ENCODE peak calls at places on chromosomes 4 and X, in six cellular contexts. Y is brain microvascular endothelial cell, I is lung, M is adrenal gland, S is A549, B is lower lobe of right lung. V is an unnamed sample.

GRCh38 chrX:153644356-153645125 is 2.5 kb upstream of the DUSP9 start:
- DNase-seq in Y (no peak), I (no peak), M (no peak), S (no peak), B (no peak), V (no peak)

GRCh38 chrX:153381684-153382532 is 19.2 kb downstream of the PNMA6E start:
- DNase-seq in Y (peak), I (no peak), M (peak), S (peak), B (no peak), V (peak)

GRCh38 chr4:123305746-123306145 is 90.8 kb upstream of the SPRY1 start:
- DNase-seq in Y (no peak), I (no peak), M (no peak), S (no peak), B (no peak), V (no peak)

GRCh38 chr4:7705062-7705461 is 234.6 kb downstream of the AFAP1 start:
- DNase-seq in Y (no peak), I (no peak), M (peak), S (no peak), B (no peak), V (peak)

GRCh38 chr4:88108747-88109122 is 49.7 kb downstream of the ABCG2 start:
- DNase-seq in Y (no peak), I (no peak), M (no peak), S (no peak), B (no peak), V (no peak)

GRCh38 chr4:15402974-15403373 is 24.9 kb upstream of the C1QTNF7 start:
- DNase-seq in Y (no peak), I (no peak), M (no peak), S (no peak), B (no peak), V (no peak)

GRCh38 chr4:52051213-52051614 is at the start of gene SPATA18:
- DNase-seq in Y (no peak), I (no peak), M (peak), S (peak), B (peak), V (peak)

GRCh38 chr4:30862176-30862575 is 142.0 kb downstream of the PCDH7 start:
- DNase-seq in Y (no peak), I (no peak), M (no peak), S (no peak), B (no peak), V (no peak)

GRCh38 chrX:130118396-130118795 is 8.1 kb upstream of the ELF4 start:
- DNase-seq in Y (peak), I (no peak), M (no peak), S (no peak), B (no peak), V (no peak)

GRCh38 chrX:850471-850916 is 219.9 kb downstream of the SHOX start:
- DNase-seq in Y (peak), I (no peak), M (no peak), S (no peak), B (no peak), V (no peak)

GRCh38 chr4:5220028-5220427 is 168.7 kb downstream of the STK32B start:
- DNase-seq in Y (peak), I (no peak), M (no peak), S (no peak), B (no peak), V (no peak)

GRCh38 chr4:6573986-6574746 is 823 bp upstream of the MAN2B2 start:
- DNase-seq in Y (no peak), I (no peak), M (no peak), S (no peak), B (no peak), V (no peak)

GRCh38 chr4:120517966-120518365 is 404.6 kb downstream of the PRDM5 start:
- DNase-seq in Y (peak), I (no peak), M (peak), S (peak), B (no peak), V (peak)

GRCh38 chr4:122898370-122899150 is 23.8 kb downstream of the NUDT6 start:
- DNase-seq in Y (peak), I (no peak), M (no peak), S (peak), B (no peak), V (no peak)

GRCh38 chr4:2371765-2372487 is 46.5 kb downstream of the ZFYVE28 start:
- DNase-seq in Y (no peak), I (no peak), M (no peak), S (no peak), B (peak), V (no peak)

GRCh38 chr4:28444886-28445496 is 1584.3 kb downstream of the STIM2 start:
- DNase-seq in Y (no peak), I (no peak), M (no peak), S (no peak), B (no peak), V (no peak)

GRCh38 chr4:55215087-55215486 is 89.7 kb upstream of the KDR start:
- DNase-seq in Y (no peak), I (no peak), M (no peak), S (no peak), B (no peak), V (no peak)

GRCh38 chr4:142961866-142962265 is 115.8 kb upstream of the INPP4B start:
- DNase-seq in Y (no peak), I (no peak), M (no peak), S (no peak), B (no peak), V (peak)

GRCh38 chr4:13399257-13399656 is 84.9 kb downstream of the RAB28 start:
- DNase-seq in Y (no peak), I (no peak), M (no peak), S (no peak), B (no peak), V (no peak)

GRCh38 chr4:173181769-173182374 is 13.3 kb downstream of the GALNT7 start:
- DNase-seq in Y (peak), I (no peak), M (no peak), S (no peak), B (no peak), V (no peak)

GRCh38 chrX:39815621-39816020 is 282.1 kb downstream of the BCOR start:
- DNase-seq in Y (no peak), I (no peak), M (no peak), S (no peak), B (no peak), V (no peak)

GRCh38 chr4:25089058-25089763 is 58.5 kb upstream of the LGI2 start:
- DNase-seq in Y (no peak), I (no peak), M (no peak), S (no peak), B (no peak), V (no peak)

GRCh38 chrX:130552444-130553073 is 150.8 kb downstream of the RBMX2 start:
- DNase-seq in Y (no peak), I (no peak), M (no peak), S (no peak), B (no peak), V (no peak)

GRCh38 chrX:102930990-102931756 is 5.9 kb upstream of the RAB40AL start:
- DNase-seq in Y (no peak), I (no peak), M (no peak), S (no peak), B (no peak), V (no peak)

GRCh38 chr4:36841583-36842326 is 402.8 kb upstream of the NWD2 start:
- DNase-seq in Y (no peak), I (no peak), M (peak), S (no peak), B (no peak), V (no peak)

GRCh38 chr4:89489338-89489771 is 181.8 kb upstream of the GPRIN3 start:
- DNase-seq in Y (no peak), I (no peak), M (no peak), S (no peak), B (no peak), V (peak)

GRCh38 chr4:136526517-136526916 is 1005.8 kb downstream of the PCDH18 start:
- DNase-seq in Y (peak), I (no peak), M (no peak), S (no peak), B (no peak), V (no peak)

GRCh38 chrX:31228415-31228832 is 156.6 kb upstream of the FTHL17 start:
- DNase-seq in Y (peak), I (peak), M (peak), S (no peak), B (no peak), V (peak)

GRCh38 chrX:113929004-113929403 is 654.9 kb upstream of the HTR2C start:
- DNase-seq in Y (peak), I (peak), M (no peak), S (peak), B (no peak), V (peak)

GRCh38 chr4:25379591-25379990 is 2.5 kb downstream of the ANAPC4 start:
- DNase-seq in Y (no peak), I (no peak), M (no peak), S (no peak), B (no peak), V (no peak)

GRCh38 chr4:156693557-156693956 is 278.0 kb downstream of the PDGFC start:
- DNase-seq in Y (no peak), I (no peak), M (no peak), S (no peak), B (no peak), V (no peak)

DNA sequence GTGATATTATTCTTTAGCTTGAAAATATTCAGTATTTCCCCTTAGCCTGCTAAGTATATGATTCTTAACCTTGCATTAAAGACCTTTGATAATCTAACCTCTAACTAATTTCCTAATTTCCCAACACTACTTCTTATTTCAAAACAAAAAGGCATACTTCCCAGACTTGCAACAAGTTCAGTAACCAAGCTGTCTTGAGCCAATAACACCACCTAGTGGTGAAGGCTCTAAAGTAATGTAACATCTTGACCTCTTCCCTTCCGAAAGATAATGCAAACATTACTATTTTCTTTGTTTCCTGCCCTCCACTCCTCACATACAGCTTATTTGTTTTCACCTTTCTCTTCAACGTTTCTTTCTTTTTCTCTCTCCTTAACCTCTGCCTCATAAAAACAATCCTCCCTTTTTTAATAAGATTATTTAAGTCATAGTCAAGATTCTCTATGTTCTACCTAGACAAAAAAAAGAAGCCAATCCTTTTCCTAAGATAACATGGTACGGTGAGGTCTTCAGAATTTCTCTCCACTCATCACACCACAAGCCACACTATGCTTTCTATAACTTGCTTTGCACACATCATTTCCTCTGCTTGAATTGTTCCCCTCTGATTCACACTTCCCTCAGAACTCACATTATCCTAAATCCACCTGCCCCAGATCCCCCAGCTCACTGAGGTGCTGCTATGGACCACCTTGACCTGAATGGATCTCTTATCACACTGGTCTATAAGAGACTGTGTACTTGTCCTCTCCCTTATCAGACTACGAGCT is 3.5 kb downstream of the FAT1 start:
- DNase-seq in Y (peak), I (no peak), M (no peak), S (no peak), B (no peak), V (peak)
- TF ChIP-seq CTCF in Y (peak), I (no peak), M (no peak), S (peak), B (peak), V (peak)

GRCh38 chr4:165293061-165293460 is 34.4 kb upstream of the MSMO1 start:
- DNase-seq in Y (no peak), I (no peak), M (no peak), S (no peak), B (no peak), V (no peak)

GRCh38 chr4:165297626-165298025 is 29.8 kb upstream of the MSMO1 start:
- DNase-seq in Y (no peak), I (no peak), M (no peak), S (no peak), B (no peak), V (no peak)

GRCh38 chr4:165289429-165289785 is 38.1 kb upstream of the MSMO1 start:
- DNase-seq in Y (no peak), I (no peak), M (no peak), S (no peak), B (no peak), V (no peak)

GRCh38 chr4:165294907-165295306 is 32.6 kb upstream of the MSMO1 start:
- DNase-seq in Y (no peak), I (no peak), M (no peak), S (no peak), B (no peak), V (no peak)

GRCh38 chr4:165293927-165294649 is 33.4 kb upstream of the MSMO1 start:
- DNase-seq in Y (no peak), I (no peak), M (no peak), S (no peak), B (no peak), V (no peak)
- H3K4me3 ChIP-seq in Y (no peak), I (no peak), M (no peak), S (no peak), B (no peak), V (no peak)

DNA sequence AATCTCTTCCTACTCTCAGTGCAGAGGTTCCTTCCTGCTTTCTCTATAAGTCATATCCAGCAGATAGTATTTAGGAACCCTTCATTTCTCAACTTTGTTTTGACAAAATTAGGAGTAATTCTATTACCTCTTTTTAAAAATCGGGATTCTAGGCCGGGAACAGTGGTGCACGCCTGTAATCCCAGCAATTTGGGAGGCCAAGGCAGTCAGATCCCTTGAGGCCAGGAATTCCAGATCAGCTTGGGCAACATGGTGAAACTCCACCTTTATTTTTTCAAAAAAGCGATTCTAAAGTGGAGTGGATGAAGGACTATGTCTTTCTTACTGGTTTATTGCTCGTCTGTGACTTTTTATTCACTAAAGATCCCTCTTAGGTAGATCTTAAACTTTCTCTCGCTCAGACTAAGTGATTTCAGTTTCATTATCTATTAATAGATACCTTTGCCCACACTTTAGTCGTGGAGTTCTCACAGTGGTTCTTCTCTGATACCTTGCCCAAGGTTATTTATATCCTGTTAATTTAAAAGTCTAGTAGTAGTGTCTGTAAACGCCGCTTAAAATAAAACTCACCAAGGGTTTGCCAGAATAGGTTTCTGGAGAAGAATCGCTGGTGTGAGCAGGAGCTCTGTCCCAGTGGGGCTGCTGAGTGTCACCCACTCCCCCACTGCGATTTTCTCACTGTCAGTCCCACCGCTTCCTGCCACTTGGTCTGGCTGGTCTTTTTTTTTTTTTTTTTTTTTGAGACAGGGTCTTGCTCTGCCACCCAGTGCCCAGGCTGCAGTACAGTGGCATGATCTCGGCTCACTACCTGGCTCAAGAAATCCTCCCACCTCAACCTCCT is 27.0 kb upstream of the TMEM131L start:
- DNase-seq in Y (no peak), I (no peak), M (no peak), S (no peak), B (no peak), V (no peak)
- H3K27ac ChIP-seq in Y (no peak), I (no peak), M (no peak), S (no peak), B (no peak), V (no peak)

GRCh38 chrX:106933538-106933961 is 13.3 kb downstream of the CLDN2 start:
- DNase-seq in Y (peak), I (peak), M (peak), S (peak), B (no peak), V (peak)
- TF ChIP-seq CTCF in Y (no peak), I (no peak), M (no peak), S (no peak), B (no peak), V (no peak)

GRCh38 chr4:103197765-103198110 is 405 bp downstream of the CENPE start:
- DNase-seq in Y (no peak), I (no peak), M (no peak), S (peak), B (no peak), V (no peak)
- H3K4me3 ChIP-seq in Y (peak), I (peak), M (peak), S (peak), B (peak), V (peak)

GRCh38 chr4:73728091-73728741 is 12.2 kb upstream of the CXCL8 start:
- DNase-seq in Y (no peak), I (no peak), M (no peak), S (no peak), B (no peak), V (no peak)

GRCh38 chr4:73730854-73731253 is 9.5 kb upstream of the CXCL8 start:
- DNase-seq in Y (no peak), I (no peak), M (no peak), S (no peak), B (no peak), V (no peak)

GRCh38 chr4:73730292-73730691 is 10.1 kb upstream of the CXCL8 start:
- DNase-seq in Y (no peak), I (no peak), M (no peak), S (no peak), B (no peak), V (no peak)

GRCh38 chr4:73727685-73728084 is 12.7 kb upstream of the CXCL8 start:
- DNase-seq in Y (no peak), I (peak), M (no peak), S (no peak), B (peak), V (no peak)

DNA sequence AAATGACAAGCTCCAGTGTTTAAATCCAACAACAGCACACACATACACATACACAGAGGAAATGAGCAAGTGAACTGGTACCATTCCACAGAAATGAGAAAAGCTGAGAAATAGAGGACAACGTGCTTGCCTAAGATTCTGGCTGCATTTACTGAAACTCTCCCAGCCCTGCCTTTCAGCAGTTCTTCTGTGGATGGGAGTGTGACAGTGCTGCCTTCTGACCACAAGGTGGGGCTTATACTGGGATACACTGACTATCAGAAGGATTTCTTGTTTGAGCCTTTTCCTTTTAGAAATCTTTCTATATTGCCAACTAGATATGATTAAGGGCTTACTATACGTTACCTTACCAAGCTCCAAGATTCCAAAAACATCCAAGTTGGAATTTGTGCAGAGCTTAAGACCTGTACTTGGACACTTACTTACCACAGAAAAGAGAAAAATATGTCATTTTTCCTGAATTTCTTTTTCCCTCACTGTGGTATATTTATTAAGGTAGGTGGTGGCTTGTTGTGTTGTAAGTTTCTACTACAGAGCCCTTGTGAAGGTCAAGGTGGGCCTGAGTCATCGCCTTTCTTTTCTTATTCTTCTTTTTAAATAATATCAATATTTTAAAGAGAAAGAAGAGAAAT is 10.7 kb upstream of the CXCL8 start:
- DNase-seq in Y (peak), I (peak), M (peak), S (peak), B (peak), V (peak)
- H3K27ac ChIP-seq in Y (no peak), I (no peak), M (no peak), S (peak), B (no peak), V (no peak)